ENCODE peak calls at places on chromosomes 1 and 21, in six cellular contexts. X is LNCaP clone FGC; R is activated CD4-positive, CD25-positive, alpha-beta regulatory T cell; O is HFFc6; I is MCF 10A; F is occipital lobe. J is an unnamed sample.

GRCh38 chr21:35294231-35294898 is 245.3 kb upstream of the RUNX1 start:
- DNase-seq in X (no peak), F (no peak), R (no peak), O (no peak), I (peak), J (no peak)

GRCh38 chr1:204868340-204868700 is 2.3 kb upstream of the NFASC start:
- DNase-seq in O (no peak), F (peak), X (no peak), R (no peak), I (no peak), J (no peak)

GRCh38 chr1:172727956-172728603 is 69.2 kb downstream of the FASLG start:
- DNase-seq in O (peak), I (peak), R (no peak), X (no peak), F (no peak), J (no peak)

GRCh38 chr1:246907472-246907871 is 24.3 kb downstream of the AHCTF1 start:
- DNase-seq in R (no peak), I (peak), O (peak), F (no peak), X (no peak), J (no peak)

GRCh38 chr1:119279441-119280415 is 88.9 kb upstream of the HAO2 start:
- DNase-seq in I (peak), R (no peak), O (peak), X (no peak), F (no peak), J (peak)

GRCh38 chr1:84997667-84998600 is 1.0 kb upstream of the MCOLN2 start:
- DNase-seq in F (no peak), R (no peak), I (no peak), X (no peak), O (no peak), J (peak)

GRCh38 chr1:18182518-18183160 is 75.0 kb downstream of the IGSF21 start:
- DNase-seq in F (no peak), X (no peak), R (no peak), I (no peak), O (no peak), J (no peak)

GRCh38 chr1:211476200-211476849 is 15.6 kb downstream of the RD3 start:
- DNase-seq in I (peak), F (peak), O (peak), R (peak), X (peak), J (peak)

GRCh38 chr1:60937720-60938119 is 144.6 kb upstream of the NFIA start:
- DNase-seq in O (no peak), R (no peak), X (no peak), F (no peak), I (no peak), J (no peak)

GRCh38 chr21:34890258-34890723 is 158.8 kb downstream of the RUNX1 start:
- DNase-seq in R (no peak), F (no peak), O (no peak), X (no peak), I (no peak), J (no peak)

GRCh38 chr1:46735708-46736324 is 16.9 kb upstream of the EFCAB14 start:
- DNase-seq in I (peak), F (no peak), R (no peak), X (no peak), O (peak), J (peak)

GRCh38 chr1:20469406-20470076 is 16.5 kb downstream of the CAMK2N1 start:
- DNase-seq in X (no peak), I (no peak), O (no peak), F (no peak), R (no peak), J (no peak)

GRCh38 chr1:147292635-147293251 is 50.3 kb downstream of the CHD1L start:
- DNase-seq in F (no peak), O (peak), R (no peak), X (no peak), I (peak), J (peak)

GRCh38 chr1:66446261-66447001 is 87.5 kb upstream of the SGIP1 start:
- DNase-seq in F (no peak), I (peak), R (peak), O (peak), X (peak), J (peak)

GRCh38 chr1:109537450-109538178 is 2.1 kb upstream of the GPR61 start:
- DNase-seq in F (no peak), X (no peak), O (no peak), I (no peak), R (no peak), J (no peak)

GRCh38 chr1:83901547-83902155 is 97.3 kb downstream of the TTLL7 start:
- DNase-seq in O (peak), I (peak), X (peak), F (no peak), R (no peak), J (peak)

GRCh38 chr1:228341450-228341813 is 65.2 kb downstream of the TRIM11 start:
- DNase-seq in F (no peak), R (no peak), O (no peak), X (no peak), I (no peak), J (no peak)

J was measured in foreskin fibroblast.